ENCODE peak calls at places on chromosome 3, in seven cellular contexts. One of them, this sample, is unnamed.

GRCh38 chr3:124364230-124365022 is 365.8 kb upstream of the UMPS start:
- DNase-seq in mammary epithelial cell: no peak
- DNase-seq in A549: no peak
- DNase-seq in Panc1: no peak
- DNase-seq in uterus: no peak
- DNase-seq in right atrium auricular region: no peak
- DNase-seq in thoracic aorta: no peak
- DNase-seq in this sample: no peak

GRCh38 chr3:155970406-155970805 is 100.0 kb downstream of the GMPS start:
- DNase-seq in uterus: no peak
- DNase-seq in Panc1: no peak
- DNase-seq in thoracic aorta: no peak
- DNase-seq in right atrium auricular region: no peak
- DNase-seq in mammary epithelial cell: no peak
- DNase-seq in A549: no peak
- DNase-seq in this sample: no peak

GRCh38 chr3:140954576-140954975 is 12.9 kb downstream of the SLC25A36 start:
- DNase-seq in mammary epithelial cell: no peak
- DNase-seq in uterus: no peak
- DNase-seq in Panc1: no peak
- DNase-seq in right atrium auricular region: no peak
- DNase-seq in A549: no peak
- DNase-seq in thoracic aorta: no peak
- DNase-seq in this sample: no peak

GRCh38 chr3:123479891-123480290 is 31.0 kb upstream of the ADCY5 start:
- DNase-seq in thoracic aorta: no peak
- DNase-seq in Panc1: no peak
- DNase-seq in right atrium auricular region: no peak
- DNase-seq in uterus: no peak
- DNase-seq in mammary epithelial cell: no peak
- DNase-seq in A549: no peak
- DNase-seq in this sample: no peak

GRCh38 chr3:151864423-151865101 is 8.9 kb upstream of the SUCNR1 start:
- DNase-seq in mammary epithelial cell: peak; percentile 62
- DNase-seq in A549: no peak
- DNase-seq in Panc1: peak; percentile 17
- DNase-seq in thoracic aorta: no peak
- DNase-seq in right atrium auricular region: no peak
- DNase-seq in uterus: no peak
- DNase-seq in this sample: no peak

GRCh38 chr3:11624161-11624560 is 19.6 kb downstream of the VGLL4 start:
- DNase-seq in Panc1: no peak
- DNase-seq in A549: no peak
- DNase-seq in right atrium auricular region: no peak
- DNase-seq in mammary epithelial cell: peak; percentile 49
- DNase-seq in uterus: no peak
- DNase-seq in thoracic aorta: no peak
- DNase-seq in this sample: no peak

GRCh38 chr3:64187065-64187959 is 38.0 kb downstream of the PRICKLE2 start:
- DNase-seq in mammary epithelial cell: peak; percentile 92
- DNase-seq in right atrium auricular region: peak; percentile 80
- DNase-seq in Panc1: peak; percentile 82
- DNase-seq in thoracic aorta: no peak
- DNase-seq in uterus: peak; percentile 83
- DNase-seq in A549: peak; percentile 64
- DNase-seq in this sample: peak; percentile 77

GRCh38 chr3:125039897-125040175 is 16.0 kb downstream of the HEG1 start:
- DNase-seq in thoracic aorta: no peak
- DNase-seq in mammary epithelial cell: no peak
- DNase-seq in right atrium auricular region: no peak
- DNase-seq in uterus: no peak
- DNase-seq in Panc1: no peak
- DNase-seq in A549: no peak
- DNase-seq in this sample: no peak

GRCh38 chr3:134928392-134928791 is 133.3 kb downstream of the EPHB1 start:
- DNase-seq in right atrium auricular region: no peak
- DNase-seq in Panc1: no peak
- DNase-seq in A549: no peak
- DNase-seq in thoracic aorta: no peak
- DNase-seq in uterus: no peak
- DNase-seq in mammary epithelial cell: no peak
- DNase-seq in this sample: no peak

GRCh38 chr3:37905987-37906674 is 44.5 kb downstream of the CTDSPL start:
- DNase-seq in uterus: no peak
- DNase-seq in thoracic aorta: no peak
- DNase-seq in mammary epithelial cell: no peak
- DNase-seq in Panc1: no peak
- DNase-seq in A549: no peak
- DNase-seq in right atrium auricular region: no peak
- DNase-seq in this sample: no peak

GRCh38 chr3:45957606-45958005 is 14.3 kb downstream of the CXCR6 start:
- DNase-seq in Panc1: no peak
- DNase-seq in thoracic aorta: no peak
- DNase-seq in A549: no peak
- DNase-seq in right atrium auricular region: no peak
- DNase-seq in uterus: no peak
- DNase-seq in mammary epithelial cell: no peak
- DNase-seq in this sample: no peak

GRCh38 chr3:111238896-111239295 is 167.3 kb downstream of the NECTIN3 start:
- DNase-seq in A549: no peak
- DNase-seq in mammary epithelial cell: no peak
- DNase-seq in Panc1: no peak
- DNase-seq in right atrium auricular region: no peak
- DNase-seq in thoracic aorta: no peak
- DNase-seq in uterus: no peak
- DNase-seq in this sample: no peak

GRCh38 chr3:194617827-194618226 is 15.4 kb downstream of the TMEM44 start:
- DNase-seq in right atrium auricular region: no peak
- DNase-seq in Panc1: no peak
- DNase-seq in uterus: no peak
- DNase-seq in mammary epithelial cell: peak; percentile 34
- DNase-seq in A549: no peak
- DNase-seq in thoracic aorta: no peak
- DNase-seq in this sample: no peak

GRCh38 chr3:141877911-141878310 is 1.5 kb downstream of the ATP1B3 start:
- DNase-seq in A549: peak; percentile 29
- DNase-seq in right atrium auricular region: no peak
- DNase-seq in mammary epithelial cell: peak; percentile 24
- DNase-seq in uterus: no peak
- DNase-seq in thoracic aorta: no peak
- DNase-seq in Panc1: no peak
- DNase-seq in this sample: no peak

GRCh38 chr3:101466465-101467309 is 46.3 kb downstream of the SENP7 start:
- DNase-seq in thoracic aorta: no peak
- DNase-seq in A549: no peak
- DNase-seq in uterus: no peak
- DNase-seq in mammary epithelial cell: no peak
- DNase-seq in Panc1: no peak
- DNase-seq in right atrium auricular region: no peak
- DNase-seq in this sample: no peak

GRCh38 chr3:56975562-56975961 is 84.9 kb upstream of the SPATA12 start:
- DNase-seq in mammary epithelial cell: no peak
- DNase-seq in thoracic aorta: no peak
- DNase-seq in right atrium auricular region: peak; percentile 16
- DNase-seq in uterus: no peak
- DNase-seq in A549: no peak
- DNase-seq in Panc1: no peak
- DNase-seq in this sample: no peak

GRCh38 chr3:119555309-119555735 is 4.1 kb downstream of the CD80 start:
- DNase-seq in A549: no peak
- DNase-seq in right atrium auricular region: no peak
- DNase-seq in mammary epithelial cell: no peak
- DNase-seq in thoracic aorta: no peak
- DNase-seq in uterus: no peak
- DNase-seq in Panc1: no peak
- DNase-seq in this sample: no peak

GRCh38 chr3:140597792-140598191 is 80.1 kb upstream of the TRIM42 start:
- DNase-seq in thoracic aorta: no peak
- DNase-seq in A549: no peak
- DNase-seq in Panc1: no peak
- DNase-seq in mammary epithelial cell: no peak
- DNase-seq in right atrium auricular region: no peak
- DNase-seq in uterus: no peak
- DNase-seq in this sample: no peak

GRCh38 chr3:71226565-71227281 is 356.8 kb downstream of the FOXP1 start:
- DNase-seq in mammary epithelial cell: no peak
- DNase-seq in Panc1: no peak
- DNase-seq in right atrium auricular region: no peak
- DNase-seq in uterus: no peak
- DNase-seq in thoracic aorta: no peak
- DNase-seq in A549: no peak
- DNase-seq in this sample: peak; percentile 72
- H3K4me3 ChIP-seq in mammary epithelial cell: no peak overlapping the region
- H3K4me3 ChIP-seq in Panc1: no peak overlapping the region
- H3K4me3 ChIP-seq in right atrium auricular region: peak overlapping the region; percentile 19
- H3K4me3 ChIP-seq in uterus: no peak overlapping the region
- H3K4me3 ChIP-seq in thoracic aorta: peak overlapping the region; percentile 70
- H3K4me3 ChIP-seq in A549: no peak overlapping the region
- H3K4me3 ChIP-seq in this sample: peak overlapping the region; percentile 41

DNA sequence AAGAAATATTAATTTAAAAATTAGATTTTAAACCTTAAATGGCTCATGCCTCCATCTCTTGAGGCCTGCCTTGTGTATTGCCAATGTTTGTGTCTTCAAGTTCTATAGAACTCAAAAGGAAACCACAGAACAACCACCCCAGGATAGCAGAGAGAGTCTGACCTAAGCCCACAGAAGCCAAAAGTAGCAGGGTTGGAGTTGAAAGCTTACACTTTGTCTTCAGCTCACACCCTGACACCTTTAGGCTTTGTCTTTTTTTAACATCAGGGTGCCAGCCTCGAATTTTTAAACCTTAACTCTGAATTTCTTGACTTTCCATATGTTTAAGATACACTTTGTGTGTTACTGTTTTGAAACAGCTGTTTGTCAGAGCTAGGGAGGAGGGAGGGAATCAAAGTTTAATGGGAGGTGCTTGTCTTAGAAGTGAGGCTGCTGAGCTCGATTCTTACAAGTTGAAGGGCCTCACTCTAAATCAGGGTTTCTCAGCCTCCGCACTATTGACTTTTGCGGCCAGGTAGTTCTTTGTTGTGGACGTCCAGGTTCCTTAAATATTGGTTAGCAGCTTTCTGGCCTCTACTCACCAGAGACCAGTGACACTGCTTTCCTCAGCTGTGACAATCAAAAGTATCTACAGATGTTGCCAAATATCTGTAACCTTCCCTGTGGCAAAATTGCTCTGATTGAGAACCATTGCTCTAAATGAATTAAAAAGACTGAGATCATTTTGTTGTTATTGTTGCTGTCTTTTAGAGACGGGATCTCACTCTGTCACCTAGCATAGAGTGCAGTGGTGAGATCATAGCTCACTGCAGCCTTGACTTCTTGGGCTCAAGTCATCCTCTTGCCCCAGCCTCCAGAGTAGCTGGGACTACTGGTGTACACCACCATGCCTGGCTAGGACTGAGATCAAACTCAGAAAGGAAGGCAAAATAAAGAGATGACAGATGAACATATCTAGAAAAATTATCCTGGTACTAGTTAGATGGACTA is 139.2 kb upstream of the EOMES start:
- DNase-seq in uterus: no peak
- DNase-seq in A549: no peak
- DNase-seq in Panc1: no peak
- DNase-seq in mammary epithelial cell: no peak
- DNase-seq in right atrium auricular region: no peak
- DNase-seq in thoracic aorta: no peak
- DNase-seq in this sample: no peak
- TF ChIP-seq CTCF in uterus: no peak
- TF ChIP-seq CTCF in A549: no peak
- TF ChIP-seq CTCF in Panc1: no peak
- TF ChIP-seq CTCF in mammary epithelial cell: no peak
- TF ChIP-seq CTCF in right atrium auricular region: no peak
- TF ChIP-seq CTCF in thoracic aorta: no peak
- TF ChIP-seq CTCF in this sample: no peak

GRCh38 chr3:61682671-61683408 is 121.5 kb downstream of the PTPRG start:
- DNase-seq in mammary epithelial cell: peak; percentile 48
- DNase-seq in right atrium auricular region: no peak
- DNase-seq in thoracic aorta: no peak
- DNase-seq in Panc1: no peak
- DNase-seq in uterus: no peak
- DNase-seq in A549: no peak
- DNase-seq in this sample: no peak

GRCh38 chr3:61683409-61684261 is 122.3 kb downstream of the PTPRG start:
- DNase-seq in uterus: no peak
- DNase-seq in mammary epithelial cell: no peak
- DNase-seq in Panc1: no peak
- DNase-seq in A549: no peak
- DNase-seq in right atrium auricular region: no peak
- DNase-seq in thoracic aorta: no peak
- DNase-seq in this sample: no peak

GRCh38 chr3:61685755-61686154 is 124.4 kb downstream of the PTPRG start:
- DNase-seq in right atrium auricular region: no peak
- DNase-seq in thoracic aorta: no peak
- DNase-seq in mammary epithelial cell: peak; percentile 42
- DNase-seq in A549: no peak
- DNase-seq in Panc1: no peak
- DNase-seq in uterus: no peak
- DNase-seq in this sample: no peak

GRCh38 chr3:61686228-61686648 is 124.9 kb downstream of the PTPRG start:
- DNase-seq in right atrium auricular region: no peak
- DNase-seq in uterus: no peak
- DNase-seq in thoracic aorta: no peak
- DNase-seq in mammary epithelial cell: peak; percentile 86
- DNase-seq in Panc1: no peak
- DNase-seq in A549: no peak
- DNase-seq in this sample: no peak

DNA sequence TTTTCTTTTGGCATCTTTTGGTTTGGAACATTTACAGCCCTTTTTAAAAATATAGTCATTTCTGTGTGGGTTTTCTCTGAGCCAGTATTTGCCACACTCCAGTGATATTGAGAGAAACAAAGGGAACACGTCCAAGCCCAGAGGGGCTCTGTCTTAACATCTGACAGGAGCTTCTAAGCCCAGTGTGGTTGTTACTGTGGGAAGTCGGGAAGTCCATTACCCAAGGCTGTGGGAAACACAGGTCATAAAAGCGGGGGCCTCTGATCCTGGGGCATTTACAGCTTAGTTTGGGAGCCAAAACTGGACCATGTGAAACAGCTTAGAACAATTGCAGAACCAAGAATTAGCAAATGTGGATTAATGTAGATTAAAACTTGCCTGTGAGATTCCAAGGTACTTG is 123.0 kb downstream of the PTPRG start:
- DNase-seq in uterus: no peak
- DNase-seq in mammary epithelial cell: no peak
- DNase-seq in A549: no peak
- DNase-seq in Panc1: no peak
- DNase-seq in right atrium auricular region: no peak
- DNase-seq in thoracic aorta: no peak
- DNase-seq in this sample: no peak
- H3K4me1 ChIP-seq in uterus: no peaks in the 10 kb centered on the region
- H3K4me1 ChIP-seq in mammary epithelial cell: peaks cover 33% of the 10 kb centered on the region
- H3K4me1 ChIP-seq in A549: peaks cover 7% of the 10 kb centered on the region
- H3K4me1 ChIP-seq in Panc1: no peaks in the 10 kb centered on the region
- H3K4me1 ChIP-seq in right atrium auricular region: no peaks in the 10 kb centered on the region
- H3K4me1 ChIP-seq in thoracic aorta: peaks cover 22% of the 10 kb centered on the region
- H3K4me1 ChIP-seq in this sample: peaks cover 88% of the 10 kb centered on the region

DNA sequence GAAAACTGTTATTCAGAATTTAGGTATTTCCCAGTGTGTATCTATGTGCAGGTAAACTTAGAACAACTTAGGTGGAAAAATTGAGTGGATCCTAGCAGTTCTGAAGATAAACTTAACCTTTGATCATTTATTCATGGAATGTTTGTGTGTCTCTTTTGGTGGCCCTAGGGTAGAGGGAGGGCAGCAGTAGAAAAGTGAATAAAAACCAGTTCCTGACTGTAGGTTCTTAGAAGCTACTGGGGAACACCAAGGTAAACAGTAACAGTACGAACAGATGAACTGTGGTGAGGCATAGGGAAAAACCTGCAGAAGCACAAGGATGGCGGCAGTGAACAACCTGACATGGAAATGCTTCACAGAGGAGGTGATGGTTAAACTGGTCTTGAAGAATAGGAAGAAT is 2.5 kb downstream of the SNRK start:
- DNase-seq in thoracic aorta: no peak
- DNase-seq in Panc1: no peak
- DNase-seq in uterus: no peak
- DNase-seq in right atrium auricular region: no peak
- DNase-seq in A549: no peak
- DNase-seq in mammary epithelial cell: no peak
- DNase-seq in this sample: no peak
- H3K4me3 ChIP-seq in thoracic aorta: peak overlapping the region; percentile 87
- H3K4me3 ChIP-seq in Panc1: no peak overlapping the region
- H3K4me3 ChIP-seq in uterus: peak overlapping the region; percentile 33
- H3K4me3 ChIP-seq in right atrium auricular region: no peak overlapping the region
- H3K4me3 ChIP-seq in A549: no peak overlapping the region
- H3K4me3 ChIP-seq in mammary epithelial cell: peak overlapping the region; percentile 80
- H3K4me3 ChIP-seq in this sample: peak overlapping the region; percentile 66